ENCODE peak calls at places on chromosomes 13 and 19, in seven cellular contexts. U is Peyer's patch, O is upper lobe of right lung, J is PC-9, Q is Panc1, X is lung, M is pancreas. G is an unnamed sample.

GRCh38 chr19:38658462-38659306 is 11.2 kb downstream of the ACTN4 start:
- DNase-seq in J (peak; percentile 98), Q (peak; percentile 100), M (peak; percentile 70), X (peak; percentile 67), U (no peak), O (no peak), G (peak; percentile 74)

GRCh38 chr13:25085125-25085742 is 10.7 kb upstream of the PABPC3 start:
- DNase-seq in M (peak; percentile 22), O (no peak), U (no peak), Q (peak; percentile 2), X (no peak), J (no peak), G (no peak)

GRCh38 chr13:108924154-108924940 is 294.9 kb downstream of the MYO16 start:
- DNase-seq in U (no peak), J (peak; percentile 26), X (no peak), M (no peak), Q (no peak), O (no peak), G (no peak)

GRCh38 chr13:86581711-86582110 is 782.5 kb upstream of the SLITRK6 start:
- DNase-seq in U (no peak), Q (no peak), X (no peak), O (no peak), J (no peak), M (no peak), G (no peak)

GRCh38 chr13:102289606-102290005 is 112.2 kb downstream of the FGF14 start:
- DNase-seq in U (no peak), J (no peak), Q (no peak), O (no peak), X (no peak), M (no peak), G (no peak)

GRCh38 chr13:60931858-60932546 is 483.6 kb downstream of the PCDH20 start:
- DNase-seq in J (peak; percentile 43), X (no peak), U (no peak), Q (peak; percentile 12), O (no peak), M (no peak), G (no peak)

GRCh38 chr13:113001251-113002140 is 32.5 kb downstream of the MCF2L start:
- DNase-seq in Q (no peak), J (peak; percentile 90), X (peak; percentile 75), U (no peak), O (peak; percentile 81), M (peak; percentile 75), G (no peak)

GRCh38 chr19:4732680-4733114 is 9.1 kb upstream of the DPP9 start:
- DNase-seq in M (no peak), O (no peak), U (peak; percentile 58), X (peak; percentile 55), Q (peak; percentile 35), J (peak; percentile 35), G (no peak)

GRCh38 chr13:45063261-45063870 is 56.9 kb upstream of the GTF2F2 start:
- DNase-seq in O (no peak), Q (no peak), X (no peak), U (no peak), J (no peak), M (no peak), G (no peak)

GRCh38 chr19:40613669-40614594 is 12.8 kb downstream of the LTBP4 start:
- DNase-seq in X (peak; percentile 83), M (peak; percentile 75), J (peak; percentile 82), Q (no peak), O (peak; percentile 92), U (peak; percentile 96), G (peak; percentile 82)

GRCh38 chr13:91046715-91047327 is 300.7 kb upstream of the MIR17HG start:
- DNase-seq in X (no peak), Q (no peak), M (no peak), J (no peak), U (no peak), O (no peak), G (no peak)

GRCh38 chr13:95585867-95586266 is 33.3 kb downstream of the CLDN10 start:
- DNase-seq in X (no peak), O (no peak), Q (no peak), U (no peak), J (peak; percentile 57), M (no peak), G (no peak)

GRCh38 chr19:40217027-40217810 is 965 bp downstream of the TTC9B start:
- DNase-seq in M (peak; percentile 76), X (peak; percentile 38), J (peak; percentile 79), O (peak; percentile 82), U (peak; percentile 75), Q (peak; percentile 83), G (no peak)

DNA sequence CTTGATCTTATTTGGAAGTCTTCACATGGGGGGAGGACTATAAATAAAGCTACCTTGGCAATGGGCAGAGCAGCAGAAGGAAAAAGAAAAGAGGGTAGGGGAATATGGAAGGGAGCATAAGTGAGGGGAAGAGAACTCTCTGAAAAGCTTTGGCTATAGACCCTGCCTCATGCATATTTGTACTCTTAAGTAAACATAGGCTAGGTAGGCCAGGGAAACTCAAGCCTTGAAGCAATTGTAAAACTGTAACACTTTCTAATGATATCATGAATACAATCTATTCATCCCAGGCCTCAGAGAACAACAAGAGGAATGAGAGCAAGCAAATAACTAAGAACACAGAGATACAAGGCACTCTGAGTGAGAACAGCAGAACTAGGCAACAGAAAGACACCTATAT is 20.4 kb downstream of the MYCBP2 start:
- DNase-seq in Q (no peak), J (no peak), U (no peak), M (no peak), X (no peak), O (no peak), G (no peak)
- H3K27ac ChIP-seq in Q (no peak overlapping the region), J (peak overlapping the region; percentile 25), U (no peak overlapping the region), M (no peak overlapping the region), X (no peak overlapping the region), O (peak overlapping the region; percentile 5), G (peak overlapping the region; percentile 1)

DNA sequence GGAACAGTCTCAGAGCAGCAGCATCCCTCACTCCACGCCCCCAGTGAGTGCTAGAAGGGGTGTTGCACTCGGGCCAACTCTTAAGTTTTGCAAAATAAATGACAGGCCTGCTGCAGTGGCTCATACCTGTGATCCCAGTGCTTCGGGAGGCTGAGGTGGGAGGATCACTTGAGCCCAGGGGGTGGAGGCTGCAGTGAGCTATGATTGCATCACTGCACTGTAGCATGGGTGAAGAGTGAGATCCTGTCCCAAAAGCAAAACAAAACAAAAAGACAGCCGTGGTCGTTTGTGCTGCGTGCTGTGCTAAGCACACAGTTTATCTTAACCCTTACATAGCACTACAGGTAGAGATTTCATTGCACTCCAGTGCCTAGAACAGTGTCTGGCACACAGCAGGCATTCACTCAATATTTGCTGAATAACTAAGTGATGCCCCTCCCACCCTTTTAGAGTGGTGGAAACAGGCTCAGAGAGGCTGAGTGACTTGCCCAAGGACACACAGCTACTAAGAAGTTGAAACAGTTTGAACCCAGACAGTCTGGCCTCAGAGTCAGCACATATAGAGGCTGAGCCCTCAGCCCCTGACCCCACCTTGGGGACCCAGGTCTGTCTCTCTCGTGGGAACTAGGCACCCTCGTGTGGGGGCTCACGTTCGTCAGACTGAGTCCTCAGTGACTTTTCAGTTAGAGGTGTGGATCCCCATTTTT is 18.3 kb downstream of the KCNC3 start:
- DNase-seq in Q (no peak), M (no peak), X (no peak), U (no peak), J (no peak), O (no peak), G (no peak)
- H3K27me3 ChIP-seq in Q (no peaks in the 10 kb centered on the region), M (peaks cover 6% of the 10 kb centered on the region), X (no peaks in the 10 kb centered on the region), U (peaks cover 3% of the 10 kb centered on the region), J (no peaks in the 10 kb centered on the region), O (peaks cover 51% of the 10 kb centered on the region), G (peaks cover 51% of the 10 kb centered on the region)

DNA sequence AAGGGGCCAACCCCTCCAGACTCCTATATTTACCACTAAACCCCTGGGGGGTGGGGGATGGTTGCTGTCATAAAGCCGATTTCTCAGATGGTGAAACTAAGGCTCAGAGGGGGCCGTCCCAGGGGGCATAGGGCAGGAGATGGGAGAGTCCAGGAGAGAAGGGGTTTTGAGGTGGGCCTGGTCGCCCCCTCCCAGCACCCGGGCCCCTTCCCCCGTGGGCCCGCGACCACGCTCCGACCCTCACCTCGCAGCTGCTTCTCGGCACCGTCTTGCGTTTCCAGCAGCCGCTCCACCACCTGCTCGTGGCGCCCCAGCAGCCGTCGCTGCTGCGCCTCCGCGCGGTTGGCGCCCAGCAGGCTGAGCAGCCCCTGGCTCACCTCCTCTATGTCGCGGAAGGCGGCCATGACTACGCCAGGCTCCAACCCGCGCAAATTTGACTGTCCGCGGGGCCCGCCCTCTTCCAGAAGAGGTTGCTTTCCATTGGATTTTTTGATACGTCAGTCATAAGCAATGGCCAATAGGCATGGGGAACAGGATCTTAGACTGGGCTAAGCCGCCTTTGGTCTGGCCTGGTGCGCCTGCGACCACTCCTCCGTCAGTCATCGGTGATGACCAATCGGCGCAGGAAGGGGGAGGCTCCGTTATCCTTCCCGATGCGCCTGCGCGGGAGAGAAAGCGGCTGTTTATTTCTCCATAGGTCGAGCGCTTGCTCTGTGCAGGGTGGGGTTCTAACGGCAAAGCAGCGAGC is at the start of gene SPC24:
- DNase-seq in M (peak; percentile 97), U (peak; percentile 92), Q (peak; percentile 89), X (peak; percentile 96), J (peak; percentile 97), O (peak; percentile 96), G (peak; percentile 96)
- H3K4me1 ChIP-seq in M (peaks cover 37% of the 10 kb centered on the region), U (no peaks in the 10 kb centered on the region), Q (peaks cover 14% of the 10 kb centered on the region), X (peaks cover 11% of the 10 kb centered on the region), J (peaks cover 40% of the 10 kb centered on the region), O (peaks cover 57% of the 10 kb centered on the region), G (peaks cover 55% of the 10 kb centered on the region)

DNA sequence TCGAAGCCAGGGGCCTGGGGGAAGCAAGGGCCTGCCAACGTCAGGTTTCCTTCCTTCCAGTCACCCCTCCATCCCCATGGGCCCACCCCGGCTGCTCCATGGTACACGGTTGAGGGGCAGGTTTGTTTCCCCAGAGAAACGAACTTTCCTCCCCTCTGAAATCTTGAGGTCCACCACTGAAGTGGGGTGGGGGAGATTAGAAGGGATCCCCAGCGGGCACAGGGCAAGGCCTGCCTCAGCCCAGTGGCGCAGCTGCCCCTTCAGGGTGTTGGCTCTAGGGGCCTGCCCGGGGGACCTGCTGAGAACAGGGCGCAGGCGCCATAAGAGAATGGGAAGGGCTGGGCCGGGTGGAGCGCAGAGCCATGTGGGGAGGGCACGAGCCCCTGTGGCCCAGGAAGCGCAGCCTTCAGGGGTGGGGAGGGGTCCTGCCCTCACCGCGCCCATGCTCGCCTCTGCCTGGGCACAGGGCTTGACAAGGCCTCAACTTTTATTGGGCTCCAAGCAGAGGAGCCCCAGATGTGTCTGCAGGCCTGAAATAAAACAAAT is 16.1 kb downstream of the CEBPG start:
- DNase-seq in M (no peak), Q (no peak), U (peak; percentile 56), O (peak; percentile 64), J (no peak), X (no peak), G (no peak)
- H3K27ac ChIP-seq in M (no peak overlapping the region), Q (no peak overlapping the region), U (peak overlapping the region; percentile 63), O (peak overlapping the region; percentile 66), J (no peak overlapping the region), X (peak overlapping the region; percentile 76), G (peak overlapping the region; percentile 79)

G was measured in heart right ventricle.